ENCODE peak calls at places on chromosomes 4 and X, in eight cellular contexts. One of them, this sample, is unnamed.

GRCh38 chr4:10041036-10041435 is 19.7 kb upstream of the SLC2A9 start:
- DNase-seq in neural progenitor cell: no peak
- DNase-seq in astrocyte: no peak
- DNase-seq in HCT116: no peak
- DNase-seq in fibroblast of lung: no peak
- DNase-seq in GM12878: no peak
- DNase-seq in neuronal stem cell: no peak
- DNase-seq in mesenchymal stem cell: no peak
- DNase-seq in this sample: no peak

GRCh38 chr4:101019313-101019712 is 328.0 kb downstream of the PPP3CA start:
- DNase-seq in neural progenitor cell: no peak
- DNase-seq in astrocyte: no peak
- DNase-seq in HCT116: no peak
- DNase-seq in fibroblast of lung: no peak
- DNase-seq in GM12878: peak
- DNase-seq in neuronal stem cell: no peak
- DNase-seq in mesenchymal stem cell: no peak
- DNase-seq in this sample: no peak

GRCh38 chr4:54607067-54607466 is 50.7 kb upstream of the KIT start:
- DNase-seq in neural progenitor cell: no peak
- DNase-seq in astrocyte: no peak
- DNase-seq in HCT116: no peak
- DNase-seq in fibroblast of lung: no peak
- DNase-seq in GM12878: no peak
- DNase-seq in neuronal stem cell: no peak
- DNase-seq in mesenchymal stem cell: no peak
- DNase-seq in this sample: no peak

GRCh38 chr4:38306482-38307071 is 346.4 kb downstream of the PTTG2 start:
- DNase-seq in neural progenitor cell: no peak
- DNase-seq in astrocyte: no peak
- DNase-seq in HCT116: no peak
- DNase-seq in fibroblast of lung: no peak
- DNase-seq in GM12878: peak
- DNase-seq in neuronal stem cell: no peak
- DNase-seq in mesenchymal stem cell: no peak
- DNase-seq in this sample: peak

GRCh38 chrX:53280703-53281320 is 572 bp downstream of the IQSEC2 start:
- DNase-seq in neural progenitor cell: peak
- DNase-seq in astrocyte: peak
- DNase-seq in HCT116: no peak
- DNase-seq in fibroblast of lung: peak
- DNase-seq in GM12878: no peak
- DNase-seq in neuronal stem cell: no peak
- DNase-seq in mesenchymal stem cell: peak
- DNase-seq in this sample: peak

GRCh38 chr4:51836531-51836930 is 6.4 kb upstream of the DCUN1D4 start:
- DNase-seq in neural progenitor cell: no peak
- DNase-seq in astrocyte: no peak
- DNase-seq in HCT116: no peak
- DNase-seq in fibroblast of lung: no peak
- DNase-seq in GM12878: no peak
- DNase-seq in neuronal stem cell: no peak
- DNase-seq in mesenchymal stem cell: peak
- DNase-seq in this sample: no peak

GRCh38 chr4:156294577-156294976 is 340.9 kb upstream of the CTSO start:
- DNase-seq in neural progenitor cell: peak
- DNase-seq in astrocyte: peak
- DNase-seq in HCT116: peak
- DNase-seq in fibroblast of lung: peak
- DNase-seq in GM12878: no peak
- DNase-seq in neuronal stem cell: peak
- DNase-seq in mesenchymal stem cell: peak
- DNase-seq in this sample: peak

GRCh38 chr4:86223472-86223871 is 136.4 kb downstream of the MAPK10 start:
- DNase-seq in neural progenitor cell: peak
- DNase-seq in astrocyte: peak
- DNase-seq in HCT116: peak
- DNase-seq in fibroblast of lung: peak
- DNase-seq in GM12878: no peak
- DNase-seq in neuronal stem cell: no peak
- DNase-seq in mesenchymal stem cell: peak
- DNase-seq in this sample: no peak

GRCh38 chrX:154097003-154097596 is 417 bp downstream of the MECP2 start:
- DNase-seq in neural progenitor cell: peak
- DNase-seq in astrocyte: peak
- DNase-seq in HCT116: no peak
- DNase-seq in fibroblast of lung: peak
- DNase-seq in GM12878: no peak
- DNase-seq in neuronal stem cell: peak
- DNase-seq in mesenchymal stem cell: peak
- DNase-seq in this sample: peak

GRCh38 chrX:139044680-139045079 is 333.2 kb upstream of the FGF13 start:
- DNase-seq in neural progenitor cell: no peak
- DNase-seq in astrocyte: no peak
- DNase-seq in HCT116: no peak
- DNase-seq in fibroblast of lung: no peak
- DNase-seq in GM12878: no peak
- DNase-seq in neuronal stem cell: no peak
- DNase-seq in mesenchymal stem cell: no peak
- DNase-seq in this sample: no peak

GRCh38 chr4:81164623-81165416 is 50.2 kb downstream of the PRKG2 start:
- DNase-seq in neural progenitor cell: no peak
- DNase-seq in astrocyte: peak
- DNase-seq in HCT116: peak
- DNase-seq in fibroblast of lung: peak
- DNase-seq in GM12878: no peak
- DNase-seq in neuronal stem cell: no peak
- DNase-seq in mesenchymal stem cell: no peak
- DNase-seq in this sample: no peak

GRCh38 chr4:25500626-25501318 is 123.7 kb downstream of the ANAPC4 start:
- DNase-seq in neural progenitor cell: peak
- DNase-seq in astrocyte: no peak
- DNase-seq in HCT116: no peak
- DNase-seq in fibroblast of lung: no peak
- DNase-seq in GM12878: no peak
- DNase-seq in neuronal stem cell: no peak
- DNase-seq in mesenchymal stem cell: no peak
- DNase-seq in this sample: no peak

GRCh38 chrX:87409113-87409841 is 108.3 kb upstream of the KLHL4 start:
- DNase-seq in neural progenitor cell: no peak
- DNase-seq in astrocyte: peak
- DNase-seq in HCT116: no peak
- DNase-seq in fibroblast of lung: peak
- DNase-seq in GM12878: no peak
- DNase-seq in neuronal stem cell: no peak
- DNase-seq in mesenchymal stem cell: peak
- DNase-seq in this sample: no peak

GRCh38 chrX:75228854-75229253 is 45.0 kb upstream of the UPRT start:
- DNase-seq in neural progenitor cell: no peak
- DNase-seq in astrocyte: no peak
- DNase-seq in HCT116: no peak
- DNase-seq in fibroblast of lung: no peak
- DNase-seq in GM12878: no peak
- DNase-seq in neuronal stem cell: no peak
- DNase-seq in mesenchymal stem cell: no peak
- DNase-seq in this sample: no peak

GRCh38 chrX:119655125-119655524 is 37.8 kb downstream of the SEPTIN6 start:
- DNase-seq in neural progenitor cell: no peak
- DNase-seq in astrocyte: peak
- DNase-seq in HCT116: no peak
- DNase-seq in fibroblast of lung: peak
- DNase-seq in GM12878: no peak
- DNase-seq in neuronal stem cell: no peak
- DNase-seq in mesenchymal stem cell: peak
- DNase-seq in this sample: peak

GRCh38 chrX:13791145-13791544 is 25.7 kb downstream of the GPM6B start:
- DNase-seq in neural progenitor cell: no peak
- DNase-seq in astrocyte: no peak
- DNase-seq in HCT116: no peak
- DNase-seq in fibroblast of lung: no peak
- DNase-seq in GM12878: no peak
- DNase-seq in neuronal stem cell: no peak
- DNase-seq in mesenchymal stem cell: no peak
- DNase-seq in this sample: no peak

GRCh38 chr4:154998284-154998683 is 210.2 kb upstream of the NPY2R start:
- DNase-seq in neural progenitor cell: no peak
- DNase-seq in astrocyte: peak
- DNase-seq in HCT116: no peak
- DNase-seq in fibroblast of lung: peak
- DNase-seq in GM12878: no peak
- DNase-seq in neuronal stem cell: no peak
- DNase-seq in mesenchymal stem cell: no peak
- DNase-seq in this sample: peak
- H2AFZ ChIP-seq in neural progenitor cell: peak
- H2AFZ ChIP-seq in astrocyte: no peak
- H2AFZ ChIP-seq in HCT116: no peak
- H2AFZ ChIP-seq in fibroblast of lung: no peak
- H2AFZ ChIP-seq in GM12878: no peak
- H2AFZ ChIP-seq in neuronal stem cell: no peak
- H2AFZ ChIP-seq in mesenchymal stem cell: no peak
- H2AFZ ChIP-seq in this sample: peak

GRCh38 chr4:113474017-113474416 is 287.5 kb downstream of the CAMK2D start:
- DNase-seq in neural progenitor cell: no peak
- DNase-seq in astrocyte: peak
- DNase-seq in HCT116: peak
- DNase-seq in fibroblast of lung: peak
- DNase-seq in GM12878: no peak
- DNase-seq in neuronal stem cell: no peak
- DNase-seq in mesenchymal stem cell: peak
- DNase-seq in this sample: peak

GRCh38 chr4:113472864-113473263 is 288.7 kb downstream of the CAMK2D start:
- DNase-seq in neural progenitor cell: no peak
- DNase-seq in astrocyte: no peak
- DNase-seq in HCT116: no peak
- DNase-seq in fibroblast of lung: no peak
- DNase-seq in GM12878: no peak
- DNase-seq in neuronal stem cell: no peak
- DNase-seq in mesenchymal stem cell: no peak
- DNase-seq in this sample: no peak

GRCh38 chr4:113481820-113482219 is 279.7 kb downstream of the CAMK2D start:
- DNase-seq in neural progenitor cell: no peak
- DNase-seq in astrocyte: no peak
- DNase-seq in HCT116: no peak
- DNase-seq in fibroblast of lung: no peak
- DNase-seq in GM12878: no peak
- DNase-seq in neuronal stem cell: no peak
- DNase-seq in mesenchymal stem cell: no peak
- DNase-seq in this sample: no peak

GRCh38 chr4:113478032-113478431 is 283.5 kb downstream of the CAMK2D start:
- DNase-seq in neural progenitor cell: no peak
- DNase-seq in astrocyte: no peak
- DNase-seq in HCT116: no peak
- DNase-seq in fibroblast of lung: no peak
- DNase-seq in GM12878: no peak
- DNase-seq in neuronal stem cell: no peak
- DNase-seq in mesenchymal stem cell: no peak
- DNase-seq in this sample: no peak

GRCh38 chr4:113476800-113477199 is 284.7 kb downstream of the CAMK2D start:
- DNase-seq in neural progenitor cell: no peak
- DNase-seq in astrocyte: no peak
- DNase-seq in HCT116: peak
- DNase-seq in fibroblast of lung: peak
- DNase-seq in GM12878: no peak
- DNase-seq in neuronal stem cell: no peak
- DNase-seq in mesenchymal stem cell: no peak
- DNase-seq in this sample: no peak
- H3K27ac ChIP-seq in neural progenitor cell: no peak
- H3K27ac ChIP-seq in astrocyte: no peak
- H3K27ac ChIP-seq in HCT116: no peak
- H3K27ac ChIP-seq in fibroblast of lung: no peak
- H3K27ac ChIP-seq in GM12878: no peak
- H3K27ac ChIP-seq in neuronal stem cell: no peak
- H3K27ac ChIP-seq in mesenchymal stem cell: no peak
- H3K27ac ChIP-seq in this sample: peak

GRCh38 chr4:165583341-165583740 is 204.5 kb downstream of the CPE start:
- DNase-seq in neural progenitor cell: no peak
- DNase-seq in astrocyte: no peak
- DNase-seq in HCT116: no peak
- DNase-seq in fibroblast of lung: no peak
- DNase-seq in GM12878: no peak
- DNase-seq in neuronal stem cell: no peak
- DNase-seq in mesenchymal stem cell: no peak
- DNase-seq in this sample: peak

GRCh38 chr4:165584916-165585315 is 206.1 kb downstream of the CPE start:
- DNase-seq in neural progenitor cell: no peak
- DNase-seq in astrocyte: no peak
- DNase-seq in HCT116: no peak
- DNase-seq in fibroblast of lung: no peak
- DNase-seq in GM12878: no peak
- DNase-seq in neuronal stem cell: no peak
- DNase-seq in mesenchymal stem cell: no peak
- DNase-seq in this sample: no peak

DNA sequence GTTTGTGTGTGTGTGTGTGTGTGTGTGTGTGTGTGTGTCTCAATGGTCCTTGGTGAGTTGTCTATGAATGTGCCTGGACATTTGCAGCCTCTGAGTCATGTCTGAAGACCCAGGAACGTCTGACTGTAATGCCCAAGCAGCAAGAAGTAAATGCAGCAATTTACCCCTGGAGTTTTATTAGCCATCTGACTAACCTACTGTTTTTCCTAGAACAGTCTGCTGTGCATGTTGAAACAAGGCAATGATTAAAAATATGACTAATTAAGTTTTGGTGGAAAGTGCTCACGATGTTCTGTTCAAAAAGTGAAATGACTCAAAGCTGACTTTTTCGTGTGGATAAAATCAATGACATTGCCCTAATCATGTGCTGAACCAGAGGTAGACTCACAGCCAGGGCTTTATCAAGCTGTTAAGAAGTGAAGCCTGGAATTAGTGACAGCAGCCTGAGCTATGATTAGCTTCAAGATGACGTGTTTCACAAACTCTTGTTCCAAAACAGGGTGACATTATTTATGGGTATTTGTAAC is 201.6 kb downstream of the CPE start:
- DNase-seq in neural progenitor cell: no peak
- DNase-seq in astrocyte: peak
- DNase-seq in HCT116: peak
- DNase-seq in fibroblast of lung: peak
- DNase-seq in GM12878: no peak
- DNase-seq in neuronal stem cell: no peak
- DNase-seq in mesenchymal stem cell: peak
- DNase-seq in this sample: peak
- H2AFZ ChIP-seq in neural progenitor cell: no peak
- H2AFZ ChIP-seq in astrocyte: peak
- H2AFZ ChIP-seq in HCT116: peak
- H2AFZ ChIP-seq in fibroblast of lung: no peak
- H2AFZ ChIP-seq in GM12878: no peak
- H2AFZ ChIP-seq in neuronal stem cell: no peak
- H2AFZ ChIP-seq in mesenchymal stem cell: no peak
- H2AFZ ChIP-seq in this sample: peak

DNA sequence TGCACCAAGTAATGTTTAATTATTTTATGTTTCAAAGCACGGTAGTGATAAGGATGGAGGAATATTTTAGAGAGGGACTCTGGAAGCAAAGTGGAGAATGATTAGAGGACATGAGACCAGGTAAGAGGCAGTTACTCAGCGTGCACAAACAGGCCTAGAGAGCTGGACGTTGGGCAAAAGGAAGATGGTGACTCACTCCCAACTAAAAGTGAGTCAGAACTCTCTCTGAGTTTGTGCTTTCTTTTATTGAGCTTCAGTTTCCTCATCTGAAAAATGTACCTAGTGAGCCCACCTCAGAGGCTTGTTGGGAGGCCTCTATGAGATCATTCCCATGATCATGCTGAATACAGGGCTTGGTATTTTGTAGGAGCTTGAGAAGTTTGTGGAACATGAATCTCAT is 1.6 kb upstream of the ZC4H2 start:
- DNase-seq in neural progenitor cell: no peak
- DNase-seq in astrocyte: no peak
- DNase-seq in HCT116: no peak
- DNase-seq in fibroblast of lung: no peak
- DNase-seq in GM12878: no peak
- DNase-seq in neuronal stem cell: no peak
- DNase-seq in mesenchymal stem cell: peak
- DNase-seq in this sample: peak
- H3K27ac ChIP-seq in neural progenitor cell: no peak
- H3K27ac ChIP-seq in astrocyte: no peak
- H3K27ac ChIP-seq in HCT116: no peak
- H3K27ac ChIP-seq in fibroblast of lung: no peak
- H3K27ac ChIP-seq in GM12878: no peak
- H3K27ac ChIP-seq in neuronal stem cell: no peak
- H3K27ac ChIP-seq in mesenchymal stem cell: no peak
- H3K27ac ChIP-seq in this sample: no peak